ENCODE peak calls at places on chromosome 20, in ten cellular contexts. One of them, this sample, is unnamed.

GRCh38 chr20:32560989-32561830 is 23.9 kb downstream of the NOL4L start:
- DNase-seq in MM.1S: no peak
- DNase-seq in esophagus squamous epithelium: no peak
- DNase-seq in SJSA1: no peak
- DNase-seq in epithelial cell of esophagus: no peak
- DNase-seq in ACHN: no peak
- DNase-seq in AG04450: no peak
- DNase-seq in astrocyte of the spinal cord: no peak
- DNase-seq in fibroblast of the conjunctiva: no peak
- DNase-seq in left lung: peak
- DNase-seq in this sample: no peak

GRCh38 chr20:63381781-63382431 is 20.8 kb upstream of the CHRNA4 start:
- DNase-seq in MM.1S: no peak
- DNase-seq in esophagus squamous epithelium: no peak
- DNase-seq in SJSA1: no peak
- DNase-seq in epithelial cell of esophagus: no peak
- DNase-seq in ACHN: no peak
- DNase-seq in AG04450: no peak
- DNase-seq in astrocyte of the spinal cord: no peak
- DNase-seq in fibroblast of the conjunctiva: no peak
- DNase-seq in left lung: peak
- DNase-seq in this sample: no peak

GRCh38 chr20:63942250-63943006 is 13.8 kb downstream of the UCKL1 start:
- DNase-seq in MM.1S: no peak
- DNase-seq in esophagus squamous epithelium: no peak
- DNase-seq in SJSA1: no peak
- DNase-seq in epithelial cell of esophagus: peak
- DNase-seq in ACHN: peak
- DNase-seq in AG04450: no peak
- DNase-seq in astrocyte of the spinal cord: peak
- DNase-seq in fibroblast of the conjunctiva: no peak
- DNase-seq in left lung: peak
- DNase-seq in this sample: no peak

GRCh38 chr20:24771651-24772061 is 177.4 kb upstream of the CST7 start:
- DNase-seq in MM.1S: no peak
- DNase-seq in esophagus squamous epithelium: no peak
- DNase-seq in SJSA1: peak
- DNase-seq in epithelial cell of esophagus: no peak
- DNase-seq in ACHN: no peak
- DNase-seq in AG04450: no peak
- DNase-seq in astrocyte of the spinal cord: no peak
- DNase-seq in fibroblast of the conjunctiva: no peak
- DNase-seq in left lung: peak
- DNase-seq in this sample: no peak

GRCh38 chr20:53654932-53655674 is 61.5 kb upstream of the ZNF217 start:
- DNase-seq in MM.1S: peak
- DNase-seq in esophagus squamous epithelium: no peak
- DNase-seq in SJSA1: no peak
- DNase-seq in epithelial cell of esophagus: no peak
- DNase-seq in ACHN: no peak
- DNase-seq in AG04450: no peak
- DNase-seq in astrocyte of the spinal cord: no peak
- DNase-seq in fibroblast of the conjunctiva: no peak
- DNase-seq in left lung: no peak
- DNase-seq in this sample: no peak

GRCh38 chr20:13777171-13777601 is 7.5 kb downstream of the ESF1 start:
- DNase-seq in MM.1S: no peak
- DNase-seq in esophagus squamous epithelium: no peak
- DNase-seq in SJSA1: no peak
- DNase-seq in epithelial cell of esophagus: peak
- DNase-seq in ACHN: peak
- DNase-seq in AG04450: no peak
- DNase-seq in astrocyte of the spinal cord: peak
- DNase-seq in fibroblast of the conjunctiva: no peak
- DNase-seq in left lung: no peak
- DNase-seq in this sample: no peak

GRCh38 chr20:13009682-13010406 is 1.1 kb downstream of the SPTLC3 start:
- DNase-seq in MM.1S: peak
- DNase-seq in esophagus squamous epithelium: no peak
- DNase-seq in SJSA1: peak
- DNase-seq in epithelial cell of esophagus: peak
- DNase-seq in ACHN: peak
- DNase-seq in AG04450: peak
- DNase-seq in astrocyte of the spinal cord: peak
- DNase-seq in fibroblast of the conjunctiva: peak
- DNase-seq in left lung: no peak
- DNase-seq in this sample: peak

GRCh38 chr20:57166568-57167291 is 99.7 kb downstream of the BMP7 start:
- DNase-seq in MM.1S: no peak
- DNase-seq in esophagus squamous epithelium: no peak
- DNase-seq in SJSA1: no peak
- DNase-seq in epithelial cell of esophagus: no peak
- DNase-seq in ACHN: no peak
- DNase-seq in AG04450: no peak
- DNase-seq in astrocyte of the spinal cord: no peak
- DNase-seq in fibroblast of the conjunctiva: no peak
- DNase-seq in left lung: no peak
- DNase-seq in this sample: no peak

GRCh38 chr20:40991181-40991889 is 37.3 kb upstream of the TOP1 start:
- DNase-seq in MM.1S: peak
- DNase-seq in esophagus squamous epithelium: no peak
- DNase-seq in SJSA1: no peak
- DNase-seq in epithelial cell of esophagus: peak
- DNase-seq in ACHN: no peak
- DNase-seq in AG04450: no peak
- DNase-seq in astrocyte of the spinal cord: no peak
- DNase-seq in fibroblast of the conjunctiva: no peak
- DNase-seq in left lung: no peak
- DNase-seq in this sample: no peak

GRCh38 chr20:24277196-24277595 is 192.2 kb upstream of the SYNDIG1 start:
- DNase-seq in MM.1S: no peak
- DNase-seq in esophagus squamous epithelium: no peak
- DNase-seq in SJSA1: no peak
- DNase-seq in epithelial cell of esophagus: no peak
- DNase-seq in ACHN: no peak
- DNase-seq in AG04450: no peak
- DNase-seq in astrocyte of the spinal cord: no peak
- DNase-seq in fibroblast of the conjunctiva: no peak
- DNase-seq in left lung: peak
- DNase-seq in this sample: no peak

GRCh38 chr20:29878281-29878741 is 1379.2 kb upstream of the DEFB115 start:
- DNase-seq in MM.1S: no peak
- DNase-seq in esophagus squamous epithelium: no peak
- DNase-seq in SJSA1: peak
- DNase-seq in epithelial cell of esophagus: peak
- DNase-seq in ACHN: no peak
- DNase-seq in AG04450: no peak
- DNase-seq in astrocyte of the spinal cord: no peak
- DNase-seq in fibroblast of the conjunctiva: no peak
- DNase-seq in left lung: peak
- DNase-seq in this sample: no peak

GRCh38 chr20:37240337-37241055 is 21.1 kb downstream of the GHRH start:
- DNase-seq in MM.1S: no peak
- DNase-seq in esophagus squamous epithelium: no peak
- DNase-seq in SJSA1: no peak
- DNase-seq in epithelial cell of esophagus: peak
- DNase-seq in ACHN: no peak
- DNase-seq in AG04450: no peak
- DNase-seq in astrocyte of the spinal cord: no peak
- DNase-seq in fibroblast of the conjunctiva: no peak
- DNase-seq in left lung: no peak
- DNase-seq in this sample: no peak

GRCh38 chr20:62952373-62953166 is at the start of gene SLC17A9:
- DNase-seq in MM.1S: peak
- DNase-seq in esophagus squamous epithelium: peak
- DNase-seq in SJSA1: no peak
- DNase-seq in epithelial cell of esophagus: no peak
- DNase-seq in ACHN: no peak
- DNase-seq in AG04450: no peak
- DNase-seq in astrocyte of the spinal cord: no peak
- DNase-seq in fibroblast of the conjunctiva: no peak
- DNase-seq in left lung: peak
- DNase-seq in this sample: no peak

GRCh38 chr20:38167851-38168760 is 3.0 kb upstream of the TGM2 start:
- DNase-seq in MM.1S: no peak
- DNase-seq in esophagus squamous epithelium: no peak
- DNase-seq in SJSA1: peak
- DNase-seq in epithelial cell of esophagus: peak
- DNase-seq in ACHN: peak
- DNase-seq in AG04450: peak
- DNase-seq in astrocyte of the spinal cord: peak
- DNase-seq in fibroblast of the conjunctiva: no peak
- DNase-seq in left lung: peak
- DNase-seq in this sample: no peak

GRCh38 chr20:11368537-11368936 is 549.2 kb upstream of the BTBD3 start:
- DNase-seq in MM.1S: no peak
- DNase-seq in esophagus squamous epithelium: no peak
- DNase-seq in SJSA1: no peak
- DNase-seq in epithelial cell of esophagus: no peak
- DNase-seq in ACHN: no peak
- DNase-seq in AG04450: no peak
- DNase-seq in astrocyte of the spinal cord: no peak
- DNase-seq in fibroblast of the conjunctiva: no peak
- DNase-seq in left lung: no peak
- DNase-seq in this sample: no peak

GRCh38 chr20:25285856-25286798 is 38.2 kb downstream of the PYGB start:
- DNase-seq in MM.1S: no peak
- DNase-seq in esophagus squamous epithelium: no peak
- DNase-seq in SJSA1: peak
- DNase-seq in epithelial cell of esophagus: no peak
- DNase-seq in ACHN: no peak
- DNase-seq in AG04450: no peak
- DNase-seq in astrocyte of the spinal cord: no peak
- DNase-seq in fibroblast of the conjunctiva: no peak
- DNase-seq in left lung: peak
- DNase-seq in this sample: no peak

GRCh38 chr20:10239954-10240353 is 21.3 kb downstream of the SNAP25 start:
- DNase-seq in MM.1S: no peak
- DNase-seq in esophagus squamous epithelium: no peak
- DNase-seq in SJSA1: no peak
- DNase-seq in epithelial cell of esophagus: peak
- DNase-seq in ACHN: no peak
- DNase-seq in AG04450: no peak
- DNase-seq in astrocyte of the spinal cord: no peak
- DNase-seq in fibroblast of the conjunctiva: peak
- DNase-seq in left lung: no peak
- DNase-seq in this sample: no peak

GRCh38 chr20:39049148-39049547 is 87.0 kb downstream of the DHX35 start:
- DNase-seq in MM.1S: no peak
- DNase-seq in esophagus squamous epithelium: no peak
- DNase-seq in SJSA1: no peak
- DNase-seq in epithelial cell of esophagus: no peak
- DNase-seq in ACHN: no peak
- DNase-seq in AG04450: no peak
- DNase-seq in astrocyte of the spinal cord: no peak
- DNase-seq in fibroblast of the conjunctiva: no peak
- DNase-seq in left lung: no peak
- DNase-seq in this sample: no peak

GRCh38 chr20:54133434-54134427 is 40.1 kb downstream of the CYP24A1 start:
- DNase-seq in MM.1S: no peak
- DNase-seq in esophagus squamous epithelium: no peak
- DNase-seq in SJSA1: peak
- DNase-seq in epithelial cell of esophagus: peak
- DNase-seq in ACHN: peak
- DNase-seq in AG04450: no peak
- DNase-seq in astrocyte of the spinal cord: no peak
- DNase-seq in fibroblast of the conjunctiva: no peak
- DNase-seq in left lung: no peak
- DNase-seq in this sample: no peak

GRCh38 chr20:48951041-48951440 is 29.5 kb downstream of the ARFGEF2 start:
- DNase-seq in MM.1S: no peak
- DNase-seq in esophagus squamous epithelium: no peak
- DNase-seq in SJSA1: no peak
- DNase-seq in epithelial cell of esophagus: no peak
- DNase-seq in ACHN: no peak
- DNase-seq in AG04450: no peak
- DNase-seq in astrocyte of the spinal cord: no peak
- DNase-seq in fibroblast of the conjunctiva: no peak
- DNase-seq in left lung: no peak
- DNase-seq in this sample: no peak

GRCh38 chr20:45695496-45695895 is 6.3 kb upstream of the WFDC13 start:
- DNase-seq in MM.1S: no peak
- DNase-seq in esophagus squamous epithelium: no peak
- DNase-seq in SJSA1: no peak
- DNase-seq in epithelial cell of esophagus: peak
- DNase-seq in ACHN: no peak
- DNase-seq in AG04450: no peak
- DNase-seq in astrocyte of the spinal cord: no peak
- DNase-seq in fibroblast of the conjunctiva: no peak
- DNase-seq in left lung: no peak
- DNase-seq in this sample: no peak

GRCh38 chr20:6765469-6766058 is 1.9 kb upstream of the BMP2 start:
- DNase-seq in MM.1S: peak
- DNase-seq in esophagus squamous epithelium: no peak
- DNase-seq in SJSA1: no peak
- DNase-seq in epithelial cell of esophagus: peak
- DNase-seq in ACHN: peak
- DNase-seq in AG04450: peak
- DNase-seq in astrocyte of the spinal cord: peak
- DNase-seq in fibroblast of the conjunctiva: peak
- DNase-seq in left lung: no peak
- DNase-seq in this sample: no peak

GRCh38 chr20:61828891-61829290 is 236.8 kb downstream of the TAF4 start:
- DNase-seq in MM.1S: no peak
- DNase-seq in esophagus squamous epithelium: no peak
- DNase-seq in SJSA1: no peak
- DNase-seq in epithelial cell of esophagus: no peak
- DNase-seq in ACHN: no peak
- DNase-seq in AG04450: no peak
- DNase-seq in astrocyte of the spinal cord: no peak
- DNase-seq in fibroblast of the conjunctiva: no peak
- DNase-seq in left lung: peak
- DNase-seq in this sample: no peak

GRCh38 chr20:23446505-23446904 is 6.2 kb downstream of the CST11 start:
- DNase-seq in MM.1S: peak
- DNase-seq in esophagus squamous epithelium: no peak
- DNase-seq in SJSA1: peak
- DNase-seq in epithelial cell of esophagus: peak
- DNase-seq in ACHN: peak
- DNase-seq in AG04450: no peak
- DNase-seq in astrocyte of the spinal cord: peak
- DNase-seq in fibroblast of the conjunctiva: peak
- DNase-seq in left lung: no peak
- DNase-seq in this sample: peak

GRCh38 chr20:19758888-19759331 is 852 bp downstream of the RIN2 start:
- DNase-seq in MM.1S: no peak
- DNase-seq in esophagus squamous epithelium: no peak
- DNase-seq in SJSA1: peak
- DNase-seq in epithelial cell of esophagus: peak
- DNase-seq in ACHN: no peak
- DNase-seq in AG04450: no peak
- DNase-seq in astrocyte of the spinal cord: peak
- DNase-seq in fibroblast of the conjunctiva: no peak
- DNase-seq in left lung: peak
- DNase-seq in this sample: no peak

GRCh38 chr20:63032861-63033634 is 26.3 kb upstream of the BHLHE23 start:
- DNase-seq in MM.1S: no peak
- DNase-seq in esophagus squamous epithelium: no peak
- DNase-seq in SJSA1: no peak
- DNase-seq in epithelial cell of esophagus: no peak
- DNase-seq in ACHN: no peak
- DNase-seq in AG04450: no peak
- DNase-seq in astrocyte of the spinal cord: no peak
- DNase-seq in fibroblast of the conjunctiva: no peak
- DNase-seq in left lung: peak
- DNase-seq in this sample: no peak

GRCh38 chr20:23120261-23120660 is 34.1 kb upstream of the CD93 start:
- DNase-seq in MM.1S: no peak
- DNase-seq in esophagus squamous epithelium: no peak
- DNase-seq in SJSA1: no peak
- DNase-seq in epithelial cell of esophagus: no peak
- DNase-seq in ACHN: no peak
- DNase-seq in AG04450: no peak
- DNase-seq in astrocyte of the spinal cord: no peak
- DNase-seq in fibroblast of the conjunctiva: no peak
- DNase-seq in left lung: no peak
- DNase-seq in this sample: no peak

GRCh38 chr20:3358676-3359340 is 48.7 kb downstream of the DNAAF9 start:
- DNase-seq in MM.1S: no peak
- DNase-seq in esophagus squamous epithelium: no peak
- DNase-seq in SJSA1: no peak
- DNase-seq in epithelial cell of esophagus: no peak
- DNase-seq in ACHN: no peak
- DNase-seq in AG04450: no peak
- DNase-seq in astrocyte of the spinal cord: no peak
- DNase-seq in fibroblast of the conjunctiva: no peak
- DNase-seq in left lung: no peak
- DNase-seq in this sample: no peak